ENCODE peak calls at places on chromosomes 2 and 18, in four cellular contexts. R is colonic mucosa, G is mesenchymal stem cell, K is breast epithelium. H is an unnamed sample.

GRCh38 chr2:26175716-26176615 is 3.1 kb downstream of the GAREM2 start:
- DNase-seq in R (no peak), K (peak; percentile 47), G (no peak), H (no peak)

GRCh38 chr2:136134126-136134525 is 16.2 kb upstream of the CXCR4 start:
- DNase-seq in G (no peak), K (no peak), R (no peak), H (no peak)

GRCh38 chr18:8426401-8426800 is 182.8 kb upstream of the RAB12 start:
- DNase-seq in R (peak; percentile 22), K (no peak), G (no peak), H (no peak)

GRCh38 chr2:236731767-236732580 is 162.3 kb downstream of the ACKR3 start:
- DNase-seq in K (peak; percentile 79), G (peak; percentile 84), R (peak; percentile 35), H (no peak)

GRCh38 chr2:23436346-23437099 is 51.5 kb downstream of the KLHL29 start:
- DNase-seq in K (no peak), R (no peak), G (peak; percentile 77), H (no peak)

GRCh38 chr2:3726511-3726910 is 23.1 kb downstream of the DCDC2C start:
- DNase-seq in R (no peak), G (no peak), K (no peak), H (no peak)

GRCh38 chr2:177221970-177222369 is 9.4 kb downstream of the HNRNPA3 start:
- DNase-seq in G (no peak), K (no peak), R (no peak), H (no peak)

GRCh38 chr2:64274399-64275173 is 130.4 kb upstream of the PELI1 start:
- DNase-seq in G (no peak), K (no peak), R (no peak), H (no peak)

GRCh38 chr18:5582054-5582453 is 38.3 kb upstream of the EPB41L3 start:
- DNase-seq in K (no peak), G (no peak), R (no peak), H (no peak)

GRCh38 chr2:21067125-21067524 is 23.3 kb upstream of the APOB start:
- DNase-seq in G (no peak), R (no peak), K (no peak), H (no peak)

GRCh38 chr2:231866450-231866849 is 59.7 kb downstream of the NPPC start:
- DNase-seq in R (no peak), K (no peak), G (no peak), H (no peak)

GRCh38 chr18:41989508-41989907 is 34.5 kb downstream of the PIK3C3 start:
- DNase-seq in R (no peak), K (no peak), G (no peak), H (no peak)

GRCh38 chr18:76821356-76821874 is 942 bp upstream of the ZNF236 start:
- DNase-seq in K (no peak), R (no peak), G (no peak), H (peak; percentile 42)

GRCh38 chr18:58402247-58402646 is 226.6 kb downstream of the ALPK2 start:
- DNase-seq in G (no peak), R (no peak), K (no peak), H (no peak)

GRCh38 chr2:172181840-172182239 is 79.1 kb upstream of the DLX2 start:
- DNase-seq in G (no peak), K (no peak), R (peak; percentile 51), H (no peak)

GRCh38 chr18:58861353-58861752 is 3.3 kb upstream of the ZNF532 start:
- DNase-seq in K (no peak), G (no peak), R (no peak), H (no peak)

GRCh38 chr18:12516049-12516677 is 108.4 kb downstream of the PRELID3A start:
- DNase-seq in K (no peak), R (no peak), G (peak; percentile 23), H (no peak)

GRCh38 chr2:46010925-46011490 is 286.2 kb upstream of the EPAS1 start:
- DNase-seq in R (no peak), G (peak; percentile 66), K (no peak), H (no peak)

GRCh38 chr18:57002627-57003026 is 144.3 kb upstream of the BOD1L2 start:
- DNase-seq in G (no peak), R (no peak), K (no peak), H (no peak)

GRCh38 chr18:78085241-78086185 is 835.9 kb downstream of the GALR1 start:
- DNase-seq in K (no peak), R (no peak), G (no peak), H (no peak)

GRCh38 chr2:128235581-128235980 is 83.1 kb downstream of the HS6ST1 start:
- DNase-seq in R (no peak), K (no peak), G (no peak), H (no peak)

GRCh38 chr2:99780276-99780675 is 290.5 kb upstream of the REV1 start:
- DNase-seq in G (no peak), R (no peak), K (no peak), H (no peak)

GRCh38 chr2:178473373-178473772 is 5.0 kb downstream of the FKBP7 start:
- DNase-seq in R (no peak), G (no peak), K (no peak), H (no peak)

GRCh38 chr2:30675758-30676157 is 131.5 kb downstream of the CAPN13 start:
- DNase-seq in G (no peak), K (no peak), R (no peak), H (no peak)

GRCh38 chr2:226585130-226585561 is 214.5 kb downstream of the IRS1 start:
- DNase-seq in G (no peak), R (no peak), K (no peak), H (no peak)

GRCh38 chr2:2547451-2547850 is 216.4 kb upstream of the MYT1L start:
- DNase-seq in K (no peak), G (no peak), R (no peak), H (no peak)

GRCh38 chr2:65198737-65199136 is 28.9 kb upstream of the ACTR2 start:
- DNase-seq in R (no peak), K (no peak), G (no peak), H (no peak)

GRCh38 chr2:68727698-68728375 is 6.8 kb upstream of the ARHGAP25 start:
- DNase-seq in G (peak; percentile 77), R (no peak), K (no peak), H (no peak)

GRCh38 chr2:2507471-2507997 is 176.5 kb upstream of the MYT1L start:
- DNase-seq in K (no peak), R (no peak), G (no peak), H (no peak)

GRCh38 chr2:46770622-46771021 is 145.0 kb downstream of the MCFD2 start:
- DNase-seq in K (no peak), R (no peak), G (peak; percentile 61), H (no peak)

GRCh38 chr18:75489493-75490190 is 62.1 kb upstream of the SMIM21 start:
- DNase-seq in R (no peak), G (peak; percentile 91), K (no peak), H (no peak)

GRCh38 chr2:147937744-147938349 is 82.7 kb downstream of the ORC4 start:
- DNase-seq in G (peak; percentile 39), K (no peak), R (no peak), H (no peak)

GRCh38 chr2:226885769-226886435 is 50.0 kb downstream of the RHBDD1 start:
- DNase-seq in K (no peak), G (peak; percentile 30), R (no peak), H (no peak)

GRCh38 chr2:30408961-30409387 is 38.1 kb upstream of the LCLAT1 start:
- DNase-seq in G (peak; percentile 72), K (no peak), R (no peak), H (no peak)

GRCh38 chr2:64141711-64142405 is 2.4 kb downstream of the PELI1 start:
- DNase-seq in K (no peak), R (no peak), G (peak; percentile 32), H (no peak)

GRCh38 chr2:70017962-70018361 is 56.5 kb upstream of the ASPRV1 start:
- DNase-seq in R (no peak), K (no peak), G (no peak), H (no peak)

GRCh38 chr2:172339431-172340010 is 87.9 kb upstream of the ITGA6 start:
- DNase-seq in R (peak; percentile 36), G (peak; percentile 32), K (no peak), H (peak; percentile 16)

GRCh38 chr18:37889963-37890362 is 324.4 kb upstream of the CELF4 start:
- DNase-seq in R (no peak), K (no peak), G (no peak), H (no peak)

GRCh38 chr2:86809481-86810121 is 18.9 kb upstream of the CD8A start:
- DNase-seq in K (no peak), R (no peak), G (no peak), H (no peak)
- H3K27ac ChIP-seq in K (no peak overlapping the region), R (no peak overlapping the region), G (no peak overlapping the region), H (no peak overlapping the region)

DNA sequence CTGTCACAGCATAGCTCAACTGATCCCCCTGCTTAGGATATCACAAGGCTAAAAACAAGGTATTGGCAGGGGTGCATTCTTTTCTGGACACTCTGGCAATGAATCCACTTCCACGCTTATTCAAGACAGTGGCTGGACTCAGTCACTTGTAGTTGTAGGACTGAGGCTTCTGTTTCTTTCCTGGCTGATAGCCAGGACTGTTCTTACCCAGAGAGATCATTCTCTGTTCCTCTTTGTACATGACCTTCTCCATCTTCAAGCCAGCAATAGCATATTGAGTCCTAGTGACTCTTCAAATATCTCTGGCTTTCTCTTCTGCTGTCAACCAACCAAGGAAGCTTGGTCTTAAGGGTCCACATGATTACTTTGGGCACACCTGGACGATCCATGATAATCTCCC is 241.3 kb downstream of the RBM43 start:
- DNase-seq in G (no peak), K (no peak), R (no peak), H (no peak)
- H3K4me3 ChIP-seq in G (no peak overlapping the region), K (no peak overlapping the region), R (no peak overlapping the region), H (no peak overlapping the region)

GRCh38 chr18:44582432-44582831 is 98.3 kb upstream of the SETBP1 start:
- DNase-seq in R (no peak), K (no peak), G (no peak), H (no peak)

GRCh38 chr18:44579028-44579692 is 101.5 kb upstream of the SETBP1 start:
- DNase-seq in R (no peak), G (peak; percentile 72), K (no peak), H (no peak)

GRCh38 chr18:44584900-44585299 is 95.8 kb upstream of the SETBP1 start:
- DNase-seq in K (no peak), R (no peak), G (no peak), H (no peak)

GRCh38 chr18:44580159-44580558 is 100.5 kb upstream of the SETBP1 start:
- DNase-seq in K (no peak), G (no peak), R (no peak), H (no peak)

DNA sequence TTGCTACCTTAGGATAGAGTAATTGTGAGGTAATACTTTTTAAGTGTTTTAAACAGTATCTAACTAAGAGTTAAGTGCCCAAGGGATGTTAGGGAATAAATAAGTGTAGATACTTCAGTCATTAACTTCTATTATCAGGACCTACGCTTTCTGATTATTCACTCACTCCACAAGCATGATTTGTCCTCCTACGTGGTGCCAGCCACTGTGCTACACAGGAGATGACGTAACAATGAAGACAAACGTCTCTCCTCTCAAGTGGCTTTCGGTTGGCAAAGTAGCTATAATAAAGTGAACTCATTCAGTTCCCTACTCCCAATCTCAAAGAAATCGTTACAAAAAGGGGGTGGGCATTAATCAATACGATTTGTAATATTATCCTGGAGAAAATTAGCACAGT is 100.9 kb upstream of the SETBP1 start:
- DNase-seq in R (no peak), K (no peak), G (peak; percentile 40), H (no peak)
- H3K27me3 ChIP-seq in R (no peaks in the 10 kb centered on the region), K (no peaks in the 10 kb centered on the region), G (no peaks in the 10 kb centered on the region), H (no peaks in the 10 kb centered on the region)

DNA sequence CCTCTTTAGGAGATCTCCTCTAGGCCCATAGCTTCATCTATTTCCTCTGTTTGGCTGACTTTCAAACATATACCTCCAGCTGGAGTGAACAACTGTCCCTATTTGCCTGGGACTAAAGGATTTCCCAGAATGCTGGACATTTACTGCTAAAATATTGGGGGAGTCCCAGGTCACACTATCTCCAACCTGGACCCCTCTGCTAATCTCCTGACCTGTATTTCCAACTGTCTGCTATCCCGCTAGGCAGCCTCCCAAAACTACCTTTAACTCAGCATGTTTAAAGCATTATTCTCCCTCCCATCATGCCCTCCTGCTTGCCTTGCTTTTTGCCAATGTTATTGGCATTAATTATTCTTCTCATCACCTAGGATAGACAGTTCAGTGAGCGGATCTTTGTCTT is 77.1 kb downstream of the THADA start:
- DNase-seq in G (no peak), K (no peak), R (no peak), H (no peak)
- H3K27ac ChIP-seq in G (peak overlapping the region; percentile 33), K (peak overlapping the region; percentile 94), R (peak overlapping the region; percentile 58), H (no peak overlapping the region)